ENCODE peak calls at places on chromosomes 6 and 20, in eight cellular contexts. R is heart left ventricle; J is HL-60; V is GM12865; G is neural progenitor cell; H is spleen; T is psoas muscle; S is CD4-positive, alpha-beta T cell. A is an unnamed sample.

GRCh38 chr20:22771706-22772105 is 187.3 kb upstream of the FOXA2 start:
- DNase-seq in V (no peak), J (no peak), T (no peak), S (no peak), R (no peak), H (no peak), G (no peak), A (no peak)

GRCh38 chr6:147161974-147162495 is 42.2 kb upstream of the STXBP5 start:
- DNase-seq in H (no peak), V (no peak), G (no peak), R (no peak), J (no peak), S (no peak), T (no peak), A (peak; percentile 92)

GRCh38 chr6:85126448-85127178 is 323.3 kb upstream of the NT5E start:
- DNase-seq in S (no peak), J (peak; percentile 23), V (peak; percentile 47), T (peak; percentile 56), H (peak; percentile 76), G (peak; percentile 84), R (peak; percentile 30), A (peak; percentile 73)

GRCh38 chr6:13766201-13766634 is 48.1 kb downstream of the MCUR1 start:
- DNase-seq in S (no peak), J (no peak), G (no peak), R (no peak), H (no peak), T (no peak), V (no peak), A (peak; percentile 63)

GRCh38 chr6:72457738-72458137 is 164.1 kb upstream of the KCNQ5 start:
- DNase-seq in T (no peak), H (no peak), S (no peak), R (no peak), J (no peak), V (no peak), G (no peak), A (no peak)

GRCh38 chr6:142737368-142738060 is 207.5 kb downstream of the HIVEP2 start:
- DNase-seq in V (no peak), G (no peak), T (no peak), H (no peak), J (peak; percentile 47), R (no peak), S (no peak), A (peak; percentile 70)

GRCh38 chr6:57302477-57302876 is 15.0 kb upstream of the PRIM2 start:
- DNase-seq in G (no peak), T (no peak), V (no peak), R (no peak), H (no peak), J (no peak), S (no peak), A (no peak)

GRCh38 chr20:54856202-54856601 is 380.8 kb downstream of the DOK5 start:
- DNase-seq in S (no peak), R (no peak), G (no peak), T (no peak), V (no peak), H (no peak), J (no peak), A (no peak)

GRCh38 chr20:56362833-56363413 is 4.1 kb downstream of the FAM210B start:
- DNase-seq in J (no peak), S (no peak), R (no peak), T (no peak), G (no peak), V (no peak), H (peak; percentile 81), A (no peak)

GRCh38 chr20:53580376-53581111 is 13.1 kb downstream of the ZNF217 start:
- DNase-seq in H (no peak), T (no peak), G (no peak), S (no peak), J (no peak), R (no peak), V (no peak), A (no peak)
- TF ChIP-seq CTCF in H (peak; percentile 33), T (peak; percentile 18), G (no peak), S (no peak), J (no peak), R (no peak), V (no peak), A (peak; percentile 7)

GRCh38 chr20:38800882-38801281 is 4.6 kb upstream of the PPP1R16B start:
- DNase-seq in H (no peak), J (no peak), S (no peak), G (no peak), R (no peak), T (no peak), V (no peak), A (no peak)
- TF ChIP-seq CTCF in H (no peak), J (no peak), S (no peak), G (no peak), R (no peak), T (no peak), V (no peak), A (no peak)

GRCh38 chr6:163113358-163113962 is 301.1 kb upstream of the QKI start:
- DNase-seq in S (no peak), V (no peak), R (no peak), G (no peak), T (no peak), J (no peak), H (no peak), A (no peak)
- TF ChIP-seq CTCF in S (no peak), V (no peak), R (no peak), G (no peak), T (no peak), J (no peak), H (no peak), A (no peak)

DNA sequence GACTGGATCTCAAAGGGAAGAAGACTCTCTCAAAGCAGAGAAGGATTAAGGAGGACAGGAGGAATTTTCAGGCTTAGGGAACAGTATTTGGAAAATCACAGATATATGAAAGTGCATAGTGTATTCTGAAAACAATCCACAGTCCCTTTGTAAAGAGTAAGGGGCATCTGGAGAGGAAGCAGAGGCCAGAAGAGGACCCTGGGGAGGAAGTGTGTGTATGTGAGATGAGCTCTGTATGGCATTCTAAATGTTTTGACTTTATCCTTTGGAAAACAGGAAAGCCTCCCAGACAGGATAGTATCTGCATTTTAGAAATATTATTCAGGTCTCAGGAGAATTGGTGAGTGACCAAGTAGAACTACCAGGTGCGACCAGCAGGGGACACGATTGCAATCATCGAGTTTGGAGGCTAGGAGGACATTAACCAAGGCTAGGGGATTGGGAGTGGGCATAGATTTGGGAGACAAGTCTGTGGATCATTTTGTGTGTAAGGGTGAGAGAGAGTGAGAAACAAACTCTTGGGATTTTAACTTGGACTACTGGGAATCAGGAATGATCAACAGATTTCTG is 38.3 kb upstream of the FAM184A start:
- DNase-seq in V (no peak), T (no peak), H (no peak), J (no peak), S (no peak), R (no peak), G (no peak), A (no peak)
- TF ChIP-seq CTCF in V (peak; percentile 39), T (no peak), H (no peak), J (no peak), S (no peak), R (no peak), G (peak; percentile 42), A (peak; percentile 39)

GRCh38 chr6:1334725-1335124 is 22.8 kb downstream of the FOXQ1 start:
- DNase-seq in G (no peak), H (no peak), T (no peak), J (no peak), V (no peak), S (no peak), R (no peak), A (no peak)

GRCh38 chr6:1335367-1336037 is 23.6 kb downstream of the FOXQ1 start:
- DNase-seq in S (no peak), V (no peak), H (no peak), J (peak; percentile 55), G (no peak), T (peak; percentile 58), R (no peak), A (peak; percentile 81)

GRCh38 chr6:1337791-1338190 is 25.9 kb downstream of the FOXQ1 start:
- DNase-seq in J (no peak), V (no peak), H (no peak), G (no peak), R (no peak), T (no peak), S (no peak), A (no peak)

GRCh38 chr6:1336246-1336843 is 24.4 kb downstream of the FOXQ1 start:
- DNase-seq in T (no peak), S (no peak), G (peak; percentile 46), V (no peak), H (no peak), R (no peak), J (peak; percentile 7), A (peak; percentile 41)
- TF ChIP-seq CTCF in T (no peak), S (no peak), G (peak; percentile 49), V (no peak), H (no peak), R (no peak), J (no peak), A (peak; percentile 55)

GRCh38 chr6:54737247-54737646 is 109.3 kb upstream of the FAM83B start:
- DNase-seq in J (peak; percentile 17), G (peak; percentile 19), R (no peak), S (no peak), H (no peak), V (peak; percentile 42), T (no peak), A (no peak)
- TF ChIP-seq CTCF in J (peak; percentile 33), G (peak; percentile 40), R (no peak), S (no peak), H (no peak), V (peak; percentile 57), T (no peak), A (peak; percentile 38)

GRCh38 chr6:24492475-24492874 is 2.3 kb upstream of the ALDH5A1 start:
- DNase-seq in G (peak; percentile 50), V (peak; percentile 62), H (no peak), S (no peak), J (no peak), R (no peak), T (no peak), A (peak; percentile 45)
- TF ChIP-seq CTCF in G (peak; percentile 53), V (peak; percentile 46), H (no peak), S (no peak), J (no peak), R (no peak), T (no peak), A (peak; percentile 63)

GRCh38 chr6:99790679-99791078 is 184.0 kb downstream of the PRDM13 start:
- DNase-seq in H (no peak), G (no peak), V (no peak), T (no peak), J (no peak), S (no peak), R (no peak), A (peak; percentile 18)
- TF ChIP-seq CTCF in H (no peak), G (peak; percentile 28), V (peak; percentile 2), T (peak; percentile 16), J (no peak), S (no peak), R (no peak), A (no peak)

DNA sequence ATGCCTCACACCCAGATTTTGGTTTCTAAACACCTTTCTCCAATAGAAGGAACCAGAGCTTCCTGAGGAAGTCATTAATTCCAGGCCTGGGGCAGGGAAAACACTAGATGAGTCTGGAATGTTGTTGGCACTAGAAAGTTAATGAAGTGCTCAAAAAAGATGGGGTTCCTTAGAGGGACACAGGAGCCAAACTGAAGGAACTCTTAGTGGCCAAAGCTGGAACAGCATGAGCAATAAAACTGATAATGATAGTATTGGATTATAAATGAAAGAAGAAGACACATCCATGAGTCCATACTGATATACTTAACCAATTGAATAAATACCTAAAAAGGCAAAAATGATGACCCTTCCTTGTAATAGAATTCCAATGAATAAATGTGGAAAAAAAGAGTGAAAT is 4.4 kb downstream of the IL20RA start:
- DNase-seq in V (no peak), J (no peak), T (no peak), H (no peak), S (no peak), G (no peak), R (no peak), A (no peak)
- TF ChIP-seq CTCF in V (no peak), J (no peak), T (no peak), H (no peak), S (no peak), G (peak; percentile 9), R (no peak), A (peak; percentile 15)

A was measured in choroid plexus epithelial cell.